ENCODE peak calls at places on chromosomes 5 and 9, in eight cellular contexts. S is activated CD4-positive, alpha-beta T cell treated with anti-CD3 and anti-CD28 coated beads for 24 hours; R is DMS53; B is keratinocyte; I is suprapubic skin; L is CD4-positive, CD25-positive, alpha-beta regulatory T cell; D is GM04504; U is effector memory CD4-positive, alpha-beta T cell. A is an unnamed sample.

GRCh38 chr5:32044904-32045303 is 129.2 kb downstream of the GOLPH3 start:
- DNase-seq in S (no peak), R (no peak), B (no peak), I (no peak), L (no peak), D (peak), U (no peak), A (no peak)

GRCh38 chr5:18970000-18970399 is 1018.0 kb downstream of the CDH18 start:
- DNase-seq in S (no peak), R (no peak), B (no peak), I (no peak), L (no peak), D (no peak), U (no peak), A (no peak)

GRCh38 chr5:178465861-178466288 is 124.3 kb downstream of the COL23A1 start:
- DNase-seq in S (no peak), R (no peak), B (no peak), I (peak), L (no peak), D (no peak), U (no peak), A (no peak)

GRCh38 chr5:158716668-158717067 is 383.0 kb downstream of the EBF1 start:
- DNase-seq in S (no peak), R (peak), B (no peak), I (no peak), L (no peak), D (no peak), U (no peak), A (no peak)

GRCh38 chr5:7394889-7395431 is 978 bp upstream of the ADCY2 start:
- DNase-seq in S (no peak), R (no peak), B (no peak), I (no peak), L (no peak), D (no peak), U (no peak), A (no peak)

GRCh38 chr9:16410601-16411285 is 459.7 kb downstream of the BNC2 start:
- DNase-seq in S (no peak), R (no peak), B (no peak), I (no peak), L (no peak), D (no peak), U (no peak), A (no peak)

GRCh38 chr5:14676320-14676719 is 11.8 kb downstream of the OTULIN start:
- DNase-seq in S (no peak), R (no peak), B (peak), I (no peak), L (no peak), D (no peak), U (no peak), A (no peak)

GRCh38 chr5:32552936-32553335 is 32.4 kb upstream of the SUB1 start:
- DNase-seq in S (no peak), R (no peak), B (no peak), I (no peak), L (no peak), D (no peak), U (no peak), A (no peak)